ENCODE peak calls at places on chromosomes 4 and X, in seven cellular contexts. K is A549, W is MM.1S, E is neural progenitor cell, G is IMR-90, A is Peyer's patch, S is tibial artery. Y is an unnamed sample.

GRCh38 chr4:76449824-76450223 is 14.8 kb downstream of the SHROOM3 start:
- DNase-seq in S (no peak), G (no peak), K (no peak), E (peak), A (no peak), W (no peak), Y (peak)

GRCh38 chrX:138917781-138918180 is 206.3 kb upstream of the FGF13 start:
- DNase-seq in G (peak), K (no peak), S (no peak), A (no peak), W (no peak), E (no peak), Y (peak)

GRCh38 chrX:133674726-133675470 is 259.6 kb upstream of the GPC4 start:
- DNase-seq in G (no peak), W (no peak), A (no peak), E (no peak), K (no peak), S (no peak), Y (no peak)

GRCh38 chr4:37670249-37670648 is 15.9 kb downstream of the RELL1 start:
- DNase-seq in A (no peak), K (no peak), E (no peak), G (no peak), S (no peak), W (no peak), Y (no peak)

GRCh38 chrX:129831486-129831885 is 12.2 kb downstream of the ZDHHC9 start:
- DNase-seq in S (no peak), W (no peak), K (no peak), G (no peak), A (no peak), E (peak), Y (no peak)

GRCh38 chr4:83631066-83631465 is 95.2 kb downstream of the GPAT3 start:
- DNase-seq in K (no peak), S (no peak), G (peak), W (no peak), A (no peak), E (no peak), Y (no peak)

GRCh38 chr4:102551946-102552575 is 50.9 kb downstream of the NFKB1 start:
- DNase-seq in S (no peak), E (no peak), W (no peak), A (no peak), K (no peak), G (no peak), Y (no peak)

GRCh38 chr4:123709336-123709735 is 312.7 kb downstream of the SPRY1 start:
- DNase-seq in W (no peak), A (no peak), S (no peak), K (no peak), E (no peak), G (no peak), Y (no peak)

GRCh38 chrX:10620121-10620699 is at the start of gene MID1:
- DNase-seq in A (peak), W (peak), K (peak), G (peak), S (peak), E (peak), Y (peak)

GRCh38 chr4:148273501-148273986 is 168.7 kb downstream of the NR3C2 start:
- DNase-seq in E (no peak), G (no peak), S (no peak), W (no peak), K (no peak), A (no peak), Y (no peak)

GRCh38 chr4:155566241-155566823 is 100.3 kb upstream of the GUCY1A1 start:
- DNase-seq in S (no peak), K (no peak), W (no peak), G (peak), E (no peak), A (no peak), Y (no peak)

GRCh38 chrX:70970482-70970999 is 39.6 kb upstream of the SLC7A3 start:
- DNase-seq in W (peak), G (peak), E (peak), K (peak), A (no peak), S (no peak), Y (no peak)
- H3K4me3 ChIP-seq in W (no peak), G (no peak), E (no peak), K (no peak), A (no peak), S (no peak), Y (no peak)

GRCh38 chr4:130257271-130257670 is 1161.3 kb downstream of the C4orf33 start:
- DNase-seq in E (no peak), K (no peak), W (no peak), G (peak), A (no peak), S (no peak), Y (peak)
- TF ChIP-seq CTCF in E (no peak), K (no peak), W (no peak), G (no peak), A (no peak), S (no peak), Y (no peak)

GRCh38 chrX:40007136-40007535 is 90.6 kb downstream of the BCOR start:
- DNase-seq in G (no peak), E (peak), W (no peak), A (no peak), S (no peak), K (no peak), Y (no peak)

GRCh38 chrX:40007746-40008705 is 89.7 kb downstream of the BCOR start:
- DNase-seq in K (no peak), W (no peak), G (no peak), E (peak), S (no peak), A (no peak), Y (no peak)

GRCh38 chrX:40005290-40006011 is 92.3 kb downstream of the BCOR start:
- DNase-seq in K (no peak), S (no peak), G (no peak), E (peak), A (no peak), W (no peak), Y (no peak)

GRCh38 chrX:40004916-40005289 is 92.9 kb downstream of the BCOR start:
- DNase-seq in K (no peak), W (no peak), E (peak), S (no peak), A (no peak), G (no peak), Y (no peak)

DNA sequence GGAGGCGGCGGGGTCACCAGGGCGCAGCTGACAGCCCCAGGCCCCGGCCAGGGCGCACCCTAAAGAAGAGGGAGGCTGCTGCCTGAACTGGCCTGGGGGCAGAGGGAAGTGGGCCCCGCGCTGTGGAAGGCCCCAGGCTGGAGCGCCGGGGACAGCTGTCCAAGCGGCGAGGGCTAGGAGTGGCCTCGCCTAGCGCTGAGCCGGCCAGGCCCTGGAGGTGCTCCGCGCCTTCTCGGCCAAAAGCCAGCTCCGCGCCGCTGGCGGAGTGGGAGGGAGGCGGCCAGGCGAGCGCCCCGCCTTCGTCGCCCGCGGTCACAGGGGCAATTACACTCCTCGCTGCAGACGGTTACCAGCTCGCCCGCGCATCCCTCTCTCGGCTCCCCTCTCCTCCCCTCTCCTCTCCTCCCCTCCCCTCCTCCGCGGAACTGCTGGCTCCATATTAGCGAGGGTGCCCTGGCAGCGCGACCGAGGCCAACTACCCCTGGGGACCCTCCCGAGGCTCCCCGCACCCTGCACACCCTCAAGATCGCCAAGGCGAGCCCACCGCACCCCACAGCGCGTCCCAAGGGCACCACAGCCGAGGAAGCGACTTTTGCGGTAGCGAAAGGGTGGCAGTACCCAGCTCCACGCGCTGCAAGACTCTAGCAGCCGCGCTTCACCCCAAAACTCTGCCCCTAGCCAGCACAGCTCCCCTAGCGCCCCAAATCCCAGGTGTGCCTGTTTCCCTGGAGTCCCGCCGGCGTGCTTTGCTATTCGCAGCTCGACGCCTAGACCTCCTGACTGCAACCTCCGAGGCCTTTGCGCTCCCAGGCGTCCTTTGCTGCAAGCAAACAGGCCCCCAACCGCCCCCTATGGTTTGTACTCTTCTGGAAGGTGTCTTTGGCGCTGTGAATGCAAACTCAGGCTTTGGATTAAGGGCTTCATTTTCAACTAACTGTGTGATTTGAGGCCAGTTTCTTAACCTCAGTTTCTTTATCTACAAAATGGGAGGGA is 91.4 kb downstream of the BCOR start:
- DNase-seq in K (no peak), A (no peak), W (peak), E (peak), G (no peak), S (no peak), Y (no peak)
- H3K4me3 ChIP-seq in K (no peak), A (peak), W (no peak), E (peak), G (no peak), S (peak), Y (no peak)

DNA sequence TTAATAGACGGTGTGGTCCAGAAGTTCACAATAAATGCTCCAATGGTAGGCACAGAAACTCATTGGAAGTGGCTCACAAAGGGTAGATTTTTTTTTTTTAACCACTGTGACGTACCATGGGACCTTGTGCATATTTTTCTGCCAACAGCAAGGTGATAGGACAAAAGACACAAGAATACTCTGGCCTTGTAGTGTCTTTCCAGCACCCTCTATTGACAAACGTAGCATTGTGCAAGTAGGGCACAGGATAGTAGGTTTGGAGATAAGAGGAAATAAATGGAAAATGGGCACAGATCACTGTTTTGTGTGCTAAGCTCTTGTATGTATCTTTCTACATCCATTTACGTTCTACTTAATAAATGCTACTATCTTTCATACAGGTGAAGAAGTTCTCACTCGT is 2054.9 kb downstream of the PCDH7 start:
- DNase-seq in A (no peak), K (no peak), E (peak), S (no peak), W (no peak), G (no peak), Y (peak)
- TF ChIP-seq CTCF in A (no peak), K (peak), E (peak), S (no peak), W (peak), G (no peak), Y (peak)

DNA sequence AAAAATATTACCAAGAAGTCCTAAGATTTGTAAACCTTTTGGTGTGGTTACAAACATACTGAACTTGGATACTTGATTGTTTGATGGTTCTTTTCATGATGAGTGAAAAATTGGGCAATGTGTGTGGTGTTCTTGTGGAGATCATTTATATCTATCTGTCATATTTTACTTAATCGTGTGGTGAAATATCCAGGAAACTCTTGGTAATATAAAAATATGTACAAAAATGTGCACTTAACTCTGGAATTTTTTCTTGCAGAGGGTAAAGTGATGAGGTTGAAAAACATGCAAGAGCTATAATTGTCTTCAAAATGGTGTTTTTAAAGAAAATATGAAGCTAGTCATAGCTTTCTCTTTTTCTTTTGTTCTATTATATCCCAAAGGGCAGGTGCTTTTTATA is 2.8 kb downstream of the DCUN1D4 start:
- DNase-seq in K (no peak), A (no peak), S (no peak), E (no peak), W (no peak), G (no peak), Y (no peak)
- H3K4me3 ChIP-seq in K (peak), A (no peak), S (no peak), E (peak), W (no peak), G (no peak), Y (no peak)

DNA sequence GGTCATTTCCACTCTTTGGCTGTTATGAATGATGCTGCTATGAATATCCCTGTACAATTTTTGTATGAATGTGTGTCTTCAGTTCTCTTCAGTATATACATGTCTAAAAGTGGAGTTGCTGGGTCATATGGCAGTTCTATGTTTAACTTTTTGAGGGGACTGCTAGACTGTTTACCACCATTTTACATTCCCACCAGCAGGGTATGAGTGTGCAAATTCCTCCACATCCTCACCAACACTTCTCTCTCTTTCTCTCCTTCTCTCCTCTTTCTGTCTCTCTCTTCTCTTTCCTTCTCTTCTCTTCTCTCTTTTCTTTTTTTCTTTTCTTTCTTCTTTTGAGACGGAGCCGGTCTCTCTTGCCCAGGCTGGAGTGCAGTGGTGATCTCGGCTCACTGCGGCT is 7.8 kb downstream of the WWC2 start:
- DNase-seq in W (no peak), S (no peak), G (peak), K (no peak), A (no peak), E (no peak), Y (no peak)
- TF ChIP-seq CTCF in W (no peak), S (no peak), G (peak), K (no peak), A (no peak), E (peak), Y (peak)

GRCh38 chrX:107135965-107136307 is 17.3 kb upstream of the RBM41 start:
- DNase-seq in A (no peak), W (no peak), G (no peak), K (no peak), S (no peak), E (no peak), Y (no peak)
- H3K4me3 ChIP-seq in A (no peak), W (no peak), G (no peak), K (peak), S (no peak), E (no peak), Y (no peak)

DNA sequence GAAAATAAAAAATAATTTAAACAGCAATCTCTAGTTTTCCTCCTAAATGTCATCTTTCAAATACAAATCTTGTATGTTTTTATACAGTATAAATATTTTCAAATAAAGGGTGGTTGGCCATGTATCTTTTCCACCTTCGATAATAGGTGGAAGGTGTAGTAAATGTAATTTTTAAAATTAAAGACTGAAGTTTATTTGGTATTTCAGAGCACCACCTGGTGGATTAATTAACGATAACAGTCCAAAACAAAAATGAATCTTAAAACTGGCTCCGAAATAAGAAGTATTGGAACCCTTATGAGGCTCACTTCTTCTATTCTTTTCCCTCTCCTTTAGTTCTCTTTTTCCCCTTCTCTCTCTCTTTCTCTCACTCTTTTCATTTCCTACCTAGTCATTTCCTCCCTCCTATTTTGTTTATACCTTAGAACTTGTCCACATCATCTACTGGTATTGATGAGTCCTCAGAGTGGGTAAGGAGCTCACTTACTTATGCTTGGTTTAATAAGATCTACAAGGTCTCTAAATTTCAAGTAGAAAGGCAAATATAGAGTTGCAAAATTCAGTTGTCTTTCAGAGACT is 82.9 kb upstream of the EXOC1L start:
- DNase-seq in G (peak), K (no peak), S (no peak), A (no peak), W (peak), E (no peak), Y (no peak)
- TF ChIP-seq CTCF in G (peak), K (peak), S (peak), A (no peak), W (peak), E (peak), Y (no peak)